ENCODE peak calls at places on chromosomes 5 and 9, in nine cellular contexts. V is COR-L47, N is NCI-H1930, H is K562, Q is neural crest cell, G is cardiac fibroblast, D is cardiac muscle cell, B is left ventricle myocardium inferior, X is tibial artery. U is an unnamed sample.

GRCh38 chr5:14946813-14947640 is 75.4 kb upstream of the ANKH start:
- DNase-seq in V (peak; percentile 23), N (no peak), H (no peak), Q (no peak), G (peak; percentile 22), D (peak; percentile 21), B (no peak), X (no peak), U (no peak)

GRCh38 chr5:85452322-85453025 is 1067.8 kb upstream of the EDIL3 start:
- DNase-seq in V (no peak), N (no peak), H (peak; percentile 13), Q (no peak), G (peak; percentile 11), D (no peak), B (no peak), X (no peak), U (no peak)

GRCh38 chr9:88925471-88925870 is 65.8 kb upstream of the S1PR3 start:
- DNase-seq in V (no peak), N (no peak), H (no peak), Q (no peak), G (no peak), D (no peak), B (no peak), X (no peak), U (no peak)

GRCh38 chr5:98308231-98308630 is 465.2 kb upstream of the RGMB start:
- DNase-seq in V (no peak), N (no peak), H (no peak), Q (no peak), G (no peak), D (no peak), B (no peak), X (no peak), U (no peak)

GRCh38 chr5:150553911-150554310 is 46.0 kb downstream of the NDST1 start:
- DNase-seq in V (no peak), N (no peak), H (no peak), Q (no peak), G (no peak), D (no peak), B (no peak), X (no peak), U (peak; percentile 1)

GRCh38 chr5:126988021-126988569 is 42.3 kb downstream of the MARCHF3 start:
- DNase-seq in V (no peak), N (no peak), H (no peak), Q (no peak), G (no peak), D (no peak), B (no peak), X (no peak), U (no peak)

GRCh38 chr5:112614986-112615385 is 122.7 kb upstream of the APC start:
- DNase-seq in V (no peak), N (no peak), H (no peak), Q (no peak), G (no peak), D (no peak), B (no peak), X (no peak), U (no peak)

GRCh38 chr5:134460551-134460950 is 48.9 kb upstream of the CDKN2AIPNL start:
- DNase-seq in V (no peak), N (no peak), H (peak; percentile 4), Q (no peak), G (no peak), D (no peak), B (no peak), X (peak; percentile 50), U (no peak)

GRCh38 chr5:137696481-137696880 is 39.4 kb downstream of the KLHL3 start:
- DNase-seq in V (no peak), N (no peak), H (no peak), Q (no peak), G (no peak), D (peak; percentile 24), B (no peak), X (no peak), U (no peak)

GRCh38 chr5:16143361-16144049 is 36.1 kb downstream of the MARCHF11 start:
- DNase-seq in V (no peak), N (no peak), H (no peak), Q (no peak), G (no peak), D (no peak), B (no peak), X (no peak), U (no peak)

GRCh38 chr5:142323480-142324376 is 1.1 kb downstream of the SPRY4 start:
- DNase-seq in V (no peak), N (no peak), H (no peak), Q (no peak), G (peak; percentile 75), D (peak; percentile 76), B (peak; percentile 29), X (peak; percentile 83), U (peak; percentile 54)

GRCh38 chr5:171395042-171395441 is 7.4 kb downstream of the NPM1 start:
- DNase-seq in V (no peak), N (no peak), H (no peak), Q (no peak), G (no peak), D (no peak), B (no peak), X (no peak), U (no peak)

GRCh38 chr9:126702501-126703329 is 89.0 kb downstream of the LMX1B start:
- DNase-seq in V (no peak), N (no peak), H (peak; percentile 80), Q (peak; percentile 44), G (no peak), D (no peak), B (no peak), X (peak; percentile 66), U (no peak)

GRCh38 chr5:72036951-72037350 is 70.3 kb upstream of the MAP1B start:
- DNase-seq in V (no peak), N (no peak), H (no peak), Q (no peak), G (peak; percentile 12), D (peak; percentile 31), B (no peak), X (no peak), U (no peak)

GRCh38 chr9:134185536-134186011 is 21.2 kb upstream of the RNU6ATAC start:
- DNase-seq in V (no peak), N (no peak), H (no peak), Q (no peak), G (no peak), D (no peak), B (no peak), X (peak; percentile 24), U (no peak)

GRCh38 chr5:62306494-62307363 is 723 bp downstream of the KIF2A start:
- DNase-seq in V (peak; percentile 28), N (no peak), H (no peak), Q (peak; percentile 53), G (peak; percentile 53), D (peak; percentile 51), B (peak; percentile 23), X (peak; percentile 70), U (no peak)

GRCh38 chr5:101977729-101978345 is 318.2 kb downstream of the SLCO4C1 start:
- DNase-seq in V (peak; percentile 79), N (no peak), H (peak; percentile 34), Q (no peak), G (peak; percentile 61), D (peak; percentile 57), B (no peak), X (no peak), U (no peak)

GRCh38 chr5:179278119-179278518 is 67.1 kb downstream of the ADAMTS2 start:
- DNase-seq in V (no peak), N (no peak), H (no peak), Q (no peak), G (no peak), D (no peak), B (no peak), X (no peak), U (no peak)

GRCh38 chr5:73120222-73121108 is at the start of gene TMEM171:
- DNase-seq in V (no peak), N (no peak), H (no peak), Q (peak; percentile 3), G (peak; percentile 44), D (peak; percentile 47), B (no peak), X (no peak), U (no peak)

GRCh38 chr5:149666212-149666852 is 63.8 kb upstream of the PPARGC1B start:
- DNase-seq in V (no peak), N (no peak), H (peak; percentile 52), Q (no peak), G (peak; percentile 34), D (peak; percentile 61), B (no peak), X (no peak), U (no peak)

GRCh38 chr5:153783278-153783677 is 255.4 kb downstream of the FAM114A2 start:
- DNase-seq in V (no peak), N (no peak), H (no peak), Q (no peak), G (no peak), D (no peak), B (no peak), X (no peak), U (no peak)

GRCh38 chr5:83764101-83764500 is 43.4 kb upstream of the HAPLN1 start:
- DNase-seq in V (no peak), N (no peak), H (no peak), Q (no peak), G (peak; percentile 25), D (peak; percentile 16), B (no peak), X (no peak), U (no peak)

GRCh38 chr5:142982821-142983200 is 212.6 kb downstream of the ARHGAP26 start:
- DNase-seq in V (no peak), N (no peak), H (no peak), Q (no peak), G (no peak), D (no peak), B (no peak), X (no peak), U (no peak)

GRCh38 chr9:73667749-73668148 is 516.1 kb downstream of the ANXA1 start:
- DNase-seq in V (no peak), N (no peak), H (no peak), Q (no peak), G (no peak), D (no peak), B (no peak), X (no peak), U (no peak)

GRCh38 chr9:133994359-133995011 is 2.4 kb upstream of the VAV2 start:
- DNase-seq in V (peak; percentile 54), N (peak; percentile 50), H (peak; percentile 84), Q (peak; percentile 95), G (peak; percentile 74), D (peak; percentile 77), B (peak; percentile 78), X (peak; percentile 84), U (peak; percentile 91)

GRCh38 chr9:135303865-135304499 is 175.6 kb upstream of the PPP1R26 start:
- DNase-seq in V (no peak), N (no peak), H (no peak), Q (no peak), G (no peak), D (no peak), B (no peak), X (no peak), U (no peak)